ENCODE peak calls at places on chromosomes 12 and 14, in eight cellular contexts. One of them, this sample, is unnamed.

GRCh38 chr14:72126561-72126960 is 194.3 kb downstream of the RGS6 start:
- DNase-seq in DND-41: no peak
- DNase-seq in IMR-90: no peak
- DNase-seq in mammary epithelial cell: no peak
- DNase-seq in neuronal stem cell: no peak
- DNase-seq in fibroblast of lung: no peak
- DNase-seq in OCI-LY7: no peak
- DNase-seq in PC-9: no peak
- DNase-seq in this sample: no peak

GRCh38 chr12:69726922-69727321 is 11.7 kb upstream of the RAB3IP start:
- DNase-seq in DND-41: no peak
- DNase-seq in IMR-90: no peak
- DNase-seq in mammary epithelial cell: no peak
- DNase-seq in neuronal stem cell: no peak
- DNase-seq in fibroblast of lung: no peak
- DNase-seq in OCI-LY7: no peak
- DNase-seq in PC-9: no peak
- DNase-seq in this sample: no peak

GRCh38 chr14:20563966-20564365 is 3.1 kb upstream of the RNASE9 start:
- DNase-seq in DND-41: no peak
- DNase-seq in IMR-90: no peak
- DNase-seq in mammary epithelial cell: no peak
- DNase-seq in neuronal stem cell: no peak
- DNase-seq in fibroblast of lung: no peak
- DNase-seq in OCI-LY7: no peak
- DNase-seq in PC-9: no peak
- DNase-seq in this sample: no peak

GRCh38 chr14:56199095-56199975 is 81.1 kb downstream of the PELI2 start:
- DNase-seq in DND-41: no peak
- DNase-seq in IMR-90: peak
- DNase-seq in mammary epithelial cell: peak
- DNase-seq in neuronal stem cell: no peak
- DNase-seq in fibroblast of lung: peak
- DNase-seq in OCI-LY7: no peak
- DNase-seq in PC-9: no peak
- DNase-seq in this sample: peak

GRCh38 chr12:67067453-67068203 is 201.5 kb upstream of the CAND1 start:
- DNase-seq in DND-41: no peak
- DNase-seq in IMR-90: no peak
- DNase-seq in mammary epithelial cell: peak
- DNase-seq in neuronal stem cell: no peak
- DNase-seq in fibroblast of lung: no peak
- DNase-seq in OCI-LY7: no peak
- DNase-seq in PC-9: peak
- DNase-seq in this sample: no peak

GRCh38 chr14:71309756-71310155 is 402.5 kb downstream of the PCNX1 start:
- DNase-seq in DND-41: no peak
- DNase-seq in IMR-90: no peak
- DNase-seq in mammary epithelial cell: no peak
- DNase-seq in neuronal stem cell: no peak
- DNase-seq in fibroblast of lung: no peak
- DNase-seq in OCI-LY7: no peak
- DNase-seq in PC-9: no peak
- DNase-seq in this sample: no peak

GRCh38 chr14:104239185-104239775 is 100.9 kb downstream of the KIF26A start:
- DNase-seq in DND-41: no peak
- DNase-seq in IMR-90: no peak
- DNase-seq in mammary epithelial cell: no peak
- DNase-seq in neuronal stem cell: no peak
- DNase-seq in fibroblast of lung: no peak
- DNase-seq in OCI-LY7: no peak
- DNase-seq in PC-9: no peak
- DNase-seq in this sample: no peak

GRCh38 chr12:20404576-20405346 is 36.4 kb downstream of the PDE3A start:
- DNase-seq in DND-41: no peak
- DNase-seq in IMR-90: peak
- DNase-seq in mammary epithelial cell: no peak
- DNase-seq in neuronal stem cell: no peak
- DNase-seq in fibroblast of lung: peak
- DNase-seq in OCI-LY7: no peak
- DNase-seq in PC-9: no peak
- DNase-seq in this sample: no peak

GRCh38 chr14:85421166-85421877 is 108.6 kb upstream of the FLRT2 start:
- DNase-seq in DND-41: no peak
- DNase-seq in IMR-90: peak
- DNase-seq in mammary epithelial cell: peak
- DNase-seq in neuronal stem cell: no peak
- DNase-seq in fibroblast of lung: peak
- DNase-seq in OCI-LY7: no peak
- DNase-seq in PC-9: no peak
- DNase-seq in this sample: peak

GRCh38 chr12:56266634-56267442 is at the start of gene COQ10A:
- DNase-seq in DND-41: peak
- DNase-seq in IMR-90: peak
- DNase-seq in mammary epithelial cell: peak
- DNase-seq in neuronal stem cell: peak
- DNase-seq in fibroblast of lung: peak
- DNase-seq in OCI-LY7: peak
- DNase-seq in PC-9: peak
- DNase-seq in this sample: peak

GRCh38 chr12:53325539-53326061 is 4.2 kb upstream of the AAAS start:
- DNase-seq in DND-41: peak
- DNase-seq in IMR-90: no peak
- DNase-seq in mammary epithelial cell: no peak
- DNase-seq in neuronal stem cell: no peak
- DNase-seq in fibroblast of lung: no peak
- DNase-seq in OCI-LY7: peak
- DNase-seq in PC-9: no peak
- DNase-seq in this sample: peak

GRCh38 chr12:90099288-90099687 is 390.6 kb upstream of the ATP2B1 start:
- DNase-seq in DND-41: no peak
- DNase-seq in IMR-90: peak
- DNase-seq in mammary epithelial cell: no peak
- DNase-seq in neuronal stem cell: no peak
- DNase-seq in fibroblast of lung: peak
- DNase-seq in OCI-LY7: no peak
- DNase-seq in PC-9: peak
- DNase-seq in this sample: peak

GRCh38 chr12:109147954-109148353 is 31.6 kb downstream of the ACACB start:
- DNase-seq in DND-41: no peak
- DNase-seq in IMR-90: no peak
- DNase-seq in mammary epithelial cell: no peak
- DNase-seq in neuronal stem cell: no peak
- DNase-seq in fibroblast of lung: peak
- DNase-seq in OCI-LY7: no peak
- DNase-seq in PC-9: no peak
- DNase-seq in this sample: peak

GRCh38 chr12:121364657-121365265 is 12.6 kb upstream of the ANAPC5 start:
- DNase-seq in DND-41: no peak
- DNase-seq in IMR-90: peak
- DNase-seq in mammary epithelial cell: peak
- DNase-seq in neuronal stem cell: no peak
- DNase-seq in fibroblast of lung: no peak
- DNase-seq in OCI-LY7: no peak
- DNase-seq in PC-9: no peak
- DNase-seq in this sample: peak

GRCh38 chr12:66354291-66354690 is 52.0 kb downstream of the HELB start:
- DNase-seq in DND-41: no peak
- DNase-seq in IMR-90: no peak
- DNase-seq in mammary epithelial cell: no peak
- DNase-seq in neuronal stem cell: no peak
- DNase-seq in fibroblast of lung: no peak
- DNase-seq in OCI-LY7: no peak
- DNase-seq in PC-9: no peak
- DNase-seq in this sample: no peak

GRCh38 chr12:58413794-58414193 is 472.4 kb downstream of the ATP23 start:
- DNase-seq in DND-41: no peak
- DNase-seq in IMR-90: peak
- DNase-seq in mammary epithelial cell: peak
- DNase-seq in neuronal stem cell: no peak
- DNase-seq in fibroblast of lung: peak
- DNase-seq in OCI-LY7: no peak
- DNase-seq in PC-9: peak
- DNase-seq in this sample: peak

GRCh38 chr12:75478395-75478794 is 2.2 kb upstream of the GLIPR1 start:
- DNase-seq in DND-41: peak
- DNase-seq in IMR-90: peak
- DNase-seq in mammary epithelial cell: peak
- DNase-seq in neuronal stem cell: no peak
- DNase-seq in fibroblast of lung: peak
- DNase-seq in OCI-LY7: peak
- DNase-seq in PC-9: no peak
- DNase-seq in this sample: peak

GRCh38 chr12:26760657-26761293 is 72.2 kb downstream of the ITPR2 start:
- DNase-seq in DND-41: no peak
- DNase-seq in IMR-90: no peak
- DNase-seq in mammary epithelial cell: no peak
- DNase-seq in neuronal stem cell: no peak
- DNase-seq in fibroblast of lung: no peak
- DNase-seq in OCI-LY7: no peak
- DNase-seq in PC-9: no peak
- DNase-seq in this sample: no peak

GRCh38 chr12:51533799-51534198 is 57.2 kb upstream of the SCN8A start:
- DNase-seq in DND-41: no peak
- DNase-seq in IMR-90: peak
- DNase-seq in mammary epithelial cell: no peak
- DNase-seq in neuronal stem cell: no peak
- DNase-seq in fibroblast of lung: peak
- DNase-seq in OCI-LY7: no peak
- DNase-seq in PC-9: no peak
- DNase-seq in this sample: peak

GRCh38 chr14:23512156-23512555 is 39.4 kb downstream of the ZFHX2 start:
- DNase-seq in DND-41: peak
- DNase-seq in IMR-90: no peak
- DNase-seq in mammary epithelial cell: no peak
- DNase-seq in neuronal stem cell: no peak
- DNase-seq in fibroblast of lung: no peak
- DNase-seq in OCI-LY7: peak
- DNase-seq in PC-9: no peak
- DNase-seq in this sample: peak

GRCh38 chr12:48084066-48084465 is 21.8 kb downstream of the SENP1 start:
- DNase-seq in DND-41: no peak
- DNase-seq in IMR-90: peak
- DNase-seq in mammary epithelial cell: no peak
- DNase-seq in neuronal stem cell: no peak
- DNase-seq in fibroblast of lung: peak
- DNase-seq in OCI-LY7: peak
- DNase-seq in PC-9: no peak
- DNase-seq in this sample: peak

GRCh38 chr14:59358774-59359173 is 106.4 kb downstream of the GPR135 start:
- DNase-seq in DND-41: no peak
- DNase-seq in IMR-90: no peak
- DNase-seq in mammary epithelial cell: no peak
- DNase-seq in neuronal stem cell: no peak
- DNase-seq in fibroblast of lung: no peak
- DNase-seq in OCI-LY7: no peak
- DNase-seq in PC-9: no peak
- DNase-seq in this sample: no peak

GRCh38 chr12:95484524-95484923 is 10.6 kb downstream of the METAP2 start:
- DNase-seq in DND-41: no peak
- DNase-seq in IMR-90: peak
- DNase-seq in mammary epithelial cell: peak
- DNase-seq in neuronal stem cell: no peak
- DNase-seq in fibroblast of lung: peak
- DNase-seq in OCI-LY7: no peak
- DNase-seq in PC-9: no peak
- DNase-seq in this sample: peak

DNA sequence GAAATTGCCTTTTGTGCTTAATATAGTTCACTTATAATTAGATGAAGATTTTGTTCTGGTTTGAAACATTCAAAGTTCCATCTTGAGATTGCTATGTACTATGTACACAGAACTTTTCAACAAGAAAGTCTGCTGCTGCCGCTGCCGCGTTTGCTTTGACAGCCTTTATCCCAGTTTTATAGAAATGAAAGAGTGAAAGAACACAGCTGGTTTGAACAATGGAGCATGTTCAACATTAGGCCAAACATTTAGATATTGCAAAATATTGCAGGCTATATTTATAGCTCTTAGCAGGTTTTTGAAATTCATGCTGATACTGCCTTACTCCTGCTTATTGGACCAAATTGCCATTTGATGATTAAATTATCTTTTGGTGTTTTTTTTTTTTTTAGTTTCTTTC is 299.8 kb upstream of the PRKD1 start:
- DNase-seq in DND-41: no peak
- DNase-seq in IMR-90: peak
- DNase-seq in mammary epithelial cell: no peak
- DNase-seq in neuronal stem cell: no peak
- DNase-seq in fibroblast of lung: peak
- DNase-seq in OCI-LY7: no peak
- DNase-seq in PC-9: no peak
- DNase-seq in this sample: peak
- H2AFZ ChIP-seq in DND-41: no peak
- H2AFZ ChIP-seq in IMR-90: peak
- H2AFZ ChIP-seq in mammary epithelial cell: no peak
- H2AFZ ChIP-seq in neuronal stem cell: no peak
- H2AFZ ChIP-seq in fibroblast of lung: no peak
- H2AFZ ChIP-seq in OCI-LY7: no peak
- H2AFZ ChIP-seq in PC-9: no peak
- H2AFZ ChIP-seq in this sample: peak

GRCh38 chr12:6635375-6635855 is 344 bp downstream of the LPAR5 start:
- DNase-seq in DND-41: peak
- DNase-seq in IMR-90: no peak
- DNase-seq in mammary epithelial cell: no peak
- DNase-seq in neuronal stem cell: no peak
- DNase-seq in fibroblast of lung: no peak
- DNase-seq in OCI-LY7: peak
- DNase-seq in PC-9: no peak
- DNase-seq in this sample: peak
- H3K4me2 ChIP-seq in DND-41: no peak
- H3K4me2 ChIP-seq in IMR-90: no peak
- H3K4me2 ChIP-seq in mammary epithelial cell: no peak
- H3K4me2 ChIP-seq in neuronal stem cell: no peak
- H3K4me2 ChIP-seq in fibroblast of lung: no peak
- H3K4me2 ChIP-seq in OCI-LY7: peak
- H3K4me2 ChIP-seq in PC-9: peak
- H3K4me2 ChIP-seq in this sample: no peak

GRCh38 chr12:68521848-68522502 is 88.7 kb upstream of the RAP1B start:
- DNase-seq in DND-41: no peak
- DNase-seq in IMR-90: no peak
- DNase-seq in mammary epithelial cell: no peak
- DNase-seq in neuronal stem cell: no peak
- DNase-seq in fibroblast of lung: no peak
- DNase-seq in OCI-LY7: no peak
- DNase-seq in PC-9: no peak
- DNase-seq in this sample: peak

GRCh38 chr12:68515793-68516192 is 94.9 kb upstream of the RAP1B start:
- DNase-seq in DND-41: no peak
- DNase-seq in IMR-90: no peak
- DNase-seq in mammary epithelial cell: no peak
- DNase-seq in neuronal stem cell: no peak
- DNase-seq in fibroblast of lung: no peak
- DNase-seq in OCI-LY7: no peak
- DNase-seq in PC-9: no peak
- DNase-seq in this sample: no peak

GRCh38 chr12:68521321-68521839 is 89.3 kb upstream of the RAP1B start:
- DNase-seq in DND-41: no peak
- DNase-seq in IMR-90: peak
- DNase-seq in mammary epithelial cell: peak
- DNase-seq in neuronal stem cell: no peak
- DNase-seq in fibroblast of lung: peak
- DNase-seq in OCI-LY7: no peak
- DNase-seq in PC-9: no peak
- DNase-seq in this sample: peak
- H2AFZ ChIP-seq in DND-41: no peak
- H2AFZ ChIP-seq in IMR-90: no peak
- H2AFZ ChIP-seq in mammary epithelial cell: peak
- H2AFZ ChIP-seq in neuronal stem cell: no peak
- H2AFZ ChIP-seq in fibroblast of lung: peak
- H2AFZ ChIP-seq in OCI-LY7: no peak
- H2AFZ ChIP-seq in PC-9: no peak
- H2AFZ ChIP-seq in this sample: peak

GRCh38 chr12:93008044-93008778 is 79.1 kb upstream of the EEA1 start:
- DNase-seq in DND-41: no peak
- DNase-seq in IMR-90: no peak
- DNase-seq in mammary epithelial cell: no peak
- DNase-seq in neuronal stem cell: no peak
- DNase-seq in fibroblast of lung: no peak
- DNase-seq in OCI-LY7: no peak
- DNase-seq in PC-9: no peak
- DNase-seq in this sample: no peak
- H3K4me2 ChIP-seq in DND-41: no peak
- H3K4me2 ChIP-seq in IMR-90: no peak
- H3K4me2 ChIP-seq in mammary epithelial cell: no peak
- H3K4me2 ChIP-seq in neuronal stem cell: no peak
- H3K4me2 ChIP-seq in fibroblast of lung: no peak
- H3K4me2 ChIP-seq in OCI-LY7: no peak
- H3K4me2 ChIP-seq in PC-9: no peak
- H3K4me2 ChIP-seq in this sample: no peak

This sample was measured in GM23248.